ENCODE peak calls at places on chromosomes 2 and 18, in eight cellular contexts. D is SJSA1; I is amniotic stem cell; P is CD4-positive, alpha-beta memory T cell; R is EL; G is left lung; J is GM12892; U is HuH-7. A is an unnamed sample.

GRCh38 chr2:191114403-191114886 is 36.3 kb downstream of the STAT4 start:
- DNase-seq in D (no peak), I (no peak), P (peak; percentile 71), R (peak; percentile 42), G (no peak), J (no peak), U (no peak), A (no peak)

GRCh38 chr18:59569321-59569720 is 127.9 kb downstream of the CCBE1 start:
- DNase-seq in D (no peak), I (no peak), P (no peak), R (no peak), G (no peak), J (no peak), U (no peak), A (no peak)

GRCh38 chr2:230614040-230614439 is 98.6 kb upstream of the CAB39 start:
- DNase-seq in D (no peak), I (no peak), P (no peak), R (no peak), G (no peak), J (no peak), U (no peak), A (no peak)

GRCh38 chr2:31193066-31193396 is 24.3 kb downstream of the CAPN14 start:
- DNase-seq in D (no peak), I (no peak), P (no peak), R (no peak), G (no peak), J (no peak), U (no peak), A (no peak)

GRCh38 chr2:119449526-119449925 is 17.9 kb downstream of the TMEM37 start:
- DNase-seq in D (no peak), I (no peak), P (no peak), R (no peak), G (no peak), J (no peak), U (no peak), A (no peak)

GRCh38 chr2:190698895-190699294 is 50.0 kb downstream of the NAB1 start:
- DNase-seq in D (no peak), I (no peak), P (no peak), R (no peak), G (no peak), J (no peak), U (no peak), A (no peak)

GRCh38 chr18:50128506-50129271 is 66.3 kb downstream of the MYO5B start:
- DNase-seq in D (no peak), I (no peak), P (no peak), R (no peak), G (no peak), J (no peak), U (peak; percentile 17), A (no peak)

GRCh38 chr2:201996006-201996405 is 37.6 kb upstream of the FZD7 start:
- DNase-seq in D (no peak), I (no peak), P (no peak), R (no peak), G (no peak), J (no peak), U (no peak), A (peak; percentile 27)

GRCh38 chr2:241038374-241039180 is 40.2 kb downstream of the SNED1 start:
- DNase-seq in D (no peak), I (no peak), P (no peak), R (no peak), G (peak; percentile 29), J (no peak), U (no peak), A (no peak)

GRCh38 chr2:240714747-240715725 is 23.4 kb downstream of the AQP12A start:
- DNase-seq in D (no peak), I (no peak), P (no peak), R (no peak), G (no peak), J (no peak), U (no peak), A (no peak)

GRCh38 chr2:69034122-69034521 is 21.1 kb downstream of the ANTXR1 start:
- DNase-seq in D (no peak), I (no peak), P (no peak), R (no peak), G (no peak), J (no peak), U (no peak), A (no peak)

GRCh38 chr2:236168110-236169067 is at the start of gene GBX2:
- DNase-seq in D (peak; percentile 92), I (peak; percentile 37), P (no peak), R (peak; percentile 67), G (no peak), J (no peak), U (peak; percentile 65), A (no peak)

GRCh38 chr2:15617778-15618448 is 26.2 kb downstream of the DDX1 start:
- DNase-seq in D (no peak), I (no peak), P (no peak), R (no peak), G (no peak), J (no peak), U (no peak), A (no peak)

GRCh38 chr2:131016826-131017596 is 76.2 kb downstream of the FAM168B start:
- DNase-seq in D (no peak), I (peak; percentile 2), P (no peak), R (peak; percentile 14), G (no peak), J (no peak), U (no peak), A (no peak)

A was measured in cardiac septum.